ENCODE peak calls at places on chromosomes 5 and 9, in four cellular contexts. One of them, this sample, is unnamed.
A peak's percentile ranks its signal among the peaks of the same experiment; 100 is the strongest.

GRCh38 chr5:3943803-3944202 is 348.2 kb downstream of the IRX1 start:
- DNase-seq in AG04450: no peak
- DNase-seq in activated B cell treated with CpG ODN at 0.5 μM for 24 hours: no peak
- DNase-seq in Peyer's patch: no peak
- DNase-seq in this sample: no peak

GRCh38 chr9:35322075-35322885 is 160.5 kb downstream of the UNC13B start:
- DNase-seq in AG04450: no peak
- DNase-seq in activated B cell treated with CpG ODN at 0.5 μM for 24 hours: no peak
- DNase-seq in Peyer's patch: no peak
- DNase-seq in this sample: no peak

GRCh38 chr9:135923508-135923907 is 16.2 kb upstream of the CAMSAP1 start:
- DNase-seq in AG04450: no peak
- DNase-seq in activated B cell treated with CpG ODN at 0.5 μM for 24 hours: no peak
- DNase-seq in Peyer's patch: no peak
- DNase-seq in this sample: no peak

GRCh38 chr5:143153332-143154119 is 250.0 kb downstream of the NR3C1 start:
- DNase-seq in AG04450: peak; percentile 81
- DNase-seq in activated B cell treated with CpG ODN at 0.5 μM for 24 hours: no peak
- DNase-seq in Peyer's patch: no peak
- DNase-seq in this sample: no peak

GRCh38 chr9:109253637-109254284 is 67.1 kb downstream of the EPB41L4B start:
- DNase-seq in AG04450: no peak
- DNase-seq in activated B cell treated with CpG ODN at 0.5 μM for 24 hours: no peak
- DNase-seq in Peyer's patch: no peak
- DNase-seq in this sample: no peak

GRCh38 chr9:19232830-19233194 is 2.3 kb downstream of the DENND4C start:
- DNase-seq in AG04450: no peak
- DNase-seq in activated B cell treated with CpG ODN at 0.5 μM for 24 hours: no peak
- DNase-seq in Peyer's patch: no peak
- DNase-seq in this sample: no peak

GRCh38 chr5:135834639-135835529 is at the start of gene SLC25A48:
- DNase-seq in AG04450: no peak
- DNase-seq in activated B cell treated with CpG ODN at 0.5 μM for 24 hours: no peak
- DNase-seq in Peyer's patch: no peak
- DNase-seq in this sample: no peak

GRCh38 chr9:35490155-35490909 is 421 bp downstream of the RUSC2 start:
- DNase-seq in AG04450: no peak
- DNase-seq in activated B cell treated with CpG ODN at 0.5 μM for 24 hours: no peak
- DNase-seq in Peyer's patch: no peak
- DNase-seq in this sample: no peak

GRCh38 chr9:83068414-83068813 is 5.5 kb upstream of the RASEF start:
- DNase-seq in AG04450: no peak
- DNase-seq in activated B cell treated with CpG ODN at 0.5 μM for 24 hours: no peak
- DNase-seq in Peyer's patch: no peak
- DNase-seq in this sample: no peak

GRCh38 chr5:43007246-43007910 is 32.7 kb downstream of the ANXA2R start:
- DNase-seq in AG04450: peak; percentile 85
- DNase-seq in activated B cell treated with CpG ODN at 0.5 μM for 24 hours: peak; percentile 69
- DNase-seq in Peyer's patch: peak; percentile 76
- DNase-seq in this sample: no peak

GRCh38 chr5:34035732-34036131 is 7.3 kb downstream of the C1QTNF3 start:
- DNase-seq in AG04450: no peak
- DNase-seq in activated B cell treated with CpG ODN at 0.5 μM for 24 hours: no peak
- DNase-seq in Peyer's patch: no peak
- DNase-seq in this sample: no peak

GRCh38 chr5:157516626-157517325 is 56.8 kb downstream of the NIPAL4 start:
- DNase-seq in AG04450: peak; percentile 86
- DNase-seq in activated B cell treated with CpG ODN at 0.5 μM for 24 hours: no peak
- DNase-seq in Peyer's patch: no peak
- DNase-seq in this sample: no peak

GRCh38 chr5:54993318-54993717 is 7.9 kb upstream of the ESM1 start:
- DNase-seq in AG04450: no peak
- DNase-seq in activated B cell treated with CpG ODN at 0.5 μM for 24 hours: no peak
- DNase-seq in Peyer's patch: no peak
- DNase-seq in this sample: no peak

GRCh38 chr5:64147849-64148441 is 17.7 kb upstream of the RNF180 start:
- DNase-seq in AG04450: no peak
- DNase-seq in activated B cell treated with CpG ODN at 0.5 μM for 24 hours: no peak
- DNase-seq in Peyer's patch: no peak
- DNase-seq in this sample: peak; percentile 22

GRCh38 chr9:133991964-133992779 is at the start of gene VAV2:
- DNase-seq in AG04450: no peak
- DNase-seq in activated B cell treated with CpG ODN at 0.5 μM for 24 hours: peak; percentile 70
- DNase-seq in Peyer's patch: peak; percentile 71
- DNase-seq in this sample: no peak

GRCh38 chr9:97041898-97042297 is 3.0 kb upstream of the CTSV start:
- DNase-seq in AG04450: no peak
- DNase-seq in activated B cell treated with CpG ODN at 0.5 μM for 24 hours: no peak
- DNase-seq in Peyer's patch: no peak
- DNase-seq in this sample: no peak

GRCh38 chr9:117153021-117153420 is 261.8 kb downstream of the ASTN2 start:
- DNase-seq in AG04450: no peak
- DNase-seq in activated B cell treated with CpG ODN at 0.5 μM for 24 hours: no peak
- DNase-seq in Peyer's patch: no peak
- DNase-seq in this sample: no peak

GRCh38 chr5:77168884-77169254 is 41.6 kb upstream of the PDE8B start:
- DNase-seq in AG04450: no peak
- DNase-seq in activated B cell treated with CpG ODN at 0.5 μM for 24 hours: no peak
- DNase-seq in Peyer's patch: no peak
- DNase-seq in this sample: no peak

GRCh38 chr5:41869739-41870620 is at the start of gene OXCT1:
- DNase-seq in AG04450: peak; percentile 56
- DNase-seq in activated B cell treated with CpG ODN at 0.5 μM for 24 hours: peak; percentile 82
- DNase-seq in Peyer's patch: peak; percentile 90
- DNase-seq in this sample: peak; percentile 43

GRCh38 chr5:132425009-132425937 is 55.8 kb downstream of the SLC22A5 start:
- DNase-seq in AG04450: no peak
- DNase-seq in activated B cell treated with CpG ODN at 0.5 μM for 24 hours: no peak
- DNase-seq in Peyer's patch: peak; percentile 90
- DNase-seq in this sample: no peak

GRCh38 chr9:123239726-123240125 is 28.7 kb downstream of the STRBP start:
- DNase-seq in AG04450: no peak
- DNase-seq in activated B cell treated with CpG ODN at 0.5 μM for 24 hours: no peak
- DNase-seq in Peyer's patch: no peak
- DNase-seq in this sample: no peak

GRCh38 chr5:147791181-147791580 is 8.7 kb upstream of the JAKMIP2 start:
- DNase-seq in AG04450: no peak
- DNase-seq in activated B cell treated with CpG ODN at 0.5 μM for 24 hours: no peak
- DNase-seq in Peyer's patch: no peak
- DNase-seq in this sample: no peak

GRCh38 chr5:178312900-178313299 is 80.3 kb upstream of the PHYKPL start:
- DNase-seq in AG04450: no peak
- DNase-seq in activated B cell treated with CpG ODN at 0.5 μM for 24 hours: no peak
- DNase-seq in Peyer's patch: no peak
- DNase-seq in this sample: no peak

GRCh38 chr5:176738851-176739250 is 71.5 kb upstream of the UNC5A start:
- DNase-seq in AG04450: no peak
- DNase-seq in activated B cell treated with CpG ODN at 0.5 μM for 24 hours: no peak
- DNase-seq in Peyer's patch: no peak
- DNase-seq in this sample: peak; percentile 2

GRCh38 chr9:124139001-124139400 is 118.7 kb upstream of the NEK6 start:
- DNase-seq in AG04450: no peak
- DNase-seq in activated B cell treated with CpG ODN at 0.5 μM for 24 hours: no peak
- DNase-seq in Peyer's patch: no peak
- DNase-seq in this sample: no peak

GRCh38 chr5:172915514-172915913 is 43.7 kb upstream of the RPL26L1 start:
- DNase-seq in AG04450: no peak
- DNase-seq in activated B cell treated with CpG ODN at 0.5 μM for 24 hours: no peak
- DNase-seq in Peyer's patch: no peak
- DNase-seq in this sample: no peak

GRCh38 chr9:14298607-14299022 is 15.3 kb downstream of the NFIB start:
- DNase-seq in AG04450: no peak
- DNase-seq in activated B cell treated with CpG ODN at 0.5 μM for 24 hours: no peak
- DNase-seq in Peyer's patch: no peak
- DNase-seq in this sample: no peak

GRCh38 chr9:69535296-69535832 is 136.8 kb downstream of the APBA1 start:
- DNase-seq in AG04450: no peak
- DNase-seq in activated B cell treated with CpG ODN at 0.5 μM for 24 hours: no peak
- DNase-seq in Peyer's patch: no peak
- DNase-seq in this sample: no peak

GRCh38 chr9:124343533-124344290 is 71.5 kb downstream of the PSMB7 start:
- DNase-seq in AG04450: no peak
- DNase-seq in activated B cell treated with CpG ODN at 0.5 μM for 24 hours: no peak
- DNase-seq in Peyer's patch: no peak
- DNase-seq in this sample: no peak

GRCh38 chr9:36152741-36153438 is 16.3 kb upstream of the CCIN start:
- DNase-seq in AG04450: no peak
- DNase-seq in activated B cell treated with CpG ODN at 0.5 μM for 24 hours: no peak
- DNase-seq in Peyer's patch: no peak
- DNase-seq in this sample: no peak

GRCh38 chr9:126532489-126532888 is 81.2 kb upstream of the LMX1B start:
- DNase-seq in AG04450: no peak
- DNase-seq in activated B cell treated with CpG ODN at 0.5 μM for 24 hours: no peak
- DNase-seq in Peyer's patch: no peak
- DNase-seq in this sample: no peak

GRCh38 chr5:71816307-71816706 is 97.2 kb downstream of the CARTPT start:
- DNase-seq in AG04450: no peak
- DNase-seq in activated B cell treated with CpG ODN at 0.5 μM for 24 hours: no peak
- DNase-seq in Peyer's patch: no peak
- DNase-seq in this sample: no peak

GRCh38 chr9:125240649-125240999 is 519 bp downstream of the HSPA5 start:
- DNase-seq in AG04450: no peak
- DNase-seq in activated B cell treated with CpG ODN at 0.5 μM for 24 hours: no peak
- DNase-seq in Peyer's patch: no peak
- DNase-seq in this sample: no peak

GRCh38 chr5:42923710-42924109 is 112.0 kb upstream of the SELENOP start:
- DNase-seq in AG04450: no peak
- DNase-seq in activated B cell treated with CpG ODN at 0.5 μM for 24 hours: no peak
- DNase-seq in Peyer's patch: no peak
- DNase-seq in this sample: no peak

GRCh38 chr5:8829322-8830029 is 716.4 kb downstream of the SEMA5A start:
- DNase-seq in AG04450: peak; percentile 98
- DNase-seq in activated B cell treated with CpG ODN at 0.5 μM for 24 hours: no peak
- DNase-seq in Peyer's patch: no peak
- DNase-seq in this sample: no peak

GRCh38 chr5:79263-79662 is 12.7 kb upstream of the PLEKHG4B start:
- DNase-seq in AG04450: no peak
- DNase-seq in activated B cell treated with CpG ODN at 0.5 μM for 24 hours: no peak
- DNase-seq in Peyer's patch: no peak
- DNase-seq in this sample: no peak

GRCh38 chr5:30572279-30572678 is 621.2 kb upstream of the CDH6 start:
- DNase-seq in AG04450: no peak
- DNase-seq in activated B cell treated with CpG ODN at 0.5 μM for 24 hours: no peak
- DNase-seq in Peyer's patch: no peak
- DNase-seq in this sample: no peak

GRCh38 chr9:7910426-7911015 is 110.9 kb upstream of the DMAC1 start:
- DNase-seq in AG04450: no peak
- DNase-seq in activated B cell treated with CpG ODN at 0.5 μM for 24 hours: no peak
- DNase-seq in Peyer's patch: no peak
- DNase-seq in this sample: no peak

GRCh38 chr5:117872798-117873368 is 1115.5 kb downstream of the DTWD2 start:
- DNase-seq in AG04450: no peak
- DNase-seq in activated B cell treated with CpG ODN at 0.5 μM for 24 hours: no peak
- DNase-seq in Peyer's patch: no peak
- DNase-seq in this sample: no peak

GRCh38 chr5:122858451-122858850 is 13.0 kb downstream of the SNX24 start:
- DNase-seq in AG04450: no peak
- DNase-seq in activated B cell treated with CpG ODN at 0.5 μM for 24 hours: no peak
- DNase-seq in Peyer's patch: no peak
- DNase-seq in this sample: no peak

GRCh38 chr9:88990721-88991065 is 575 bp upstream of the S1PR3 start:
- DNase-seq in AG04450: no peak
- DNase-seq in activated B cell treated with CpG ODN at 0.5 μM for 24 hours: no peak
- DNase-seq in Peyer's patch: no peak
- DNase-seq in this sample: no peak
- TF ChIP-seq CTCF in AG04450: peak; percentile 22
- TF ChIP-seq CTCF in activated B cell treated with CpG ODN at 0.5 μM for 24 hours: no peak
- TF ChIP-seq CTCF in Peyer's patch: no peak
- TF ChIP-seq CTCF in this sample: no peak

GRCh38 chr5:141677415-141677814 is 4.6 kb downstream of the ARAP3 start:
- DNase-seq in AG04450: no peak
- DNase-seq in activated B cell treated with CpG ODN at 0.5 μM for 24 hours: no peak
- DNase-seq in Peyer's patch: no peak
- DNase-seq in this sample: no peak
- TF ChIP-seq CTCF in AG04450: peak; percentile 29
- TF ChIP-seq CTCF in activated B cell treated with CpG ODN at 0.5 μM for 24 hours: no peak
- TF ChIP-seq CTCF in Peyer's patch: no peak
- TF ChIP-seq CTCF in this sample: no peak

GRCh38 chr9:94718936-94719335 is 7.6 kb upstream of the AOPEP start:
- DNase-seq in AG04450: no peak
- DNase-seq in activated B cell treated with CpG ODN at 0.5 μM for 24 hours: no peak
- DNase-seq in Peyer's patch: no peak
- DNase-seq in this sample: no peak

GRCh38 chr9:94720846-94721549 is 5.5 kb upstream of the AOPEP start:
- DNase-seq in AG04450: no peak
- DNase-seq in activated B cell treated with CpG ODN at 0.5 μM for 24 hours: no peak
- DNase-seq in Peyer's patch: no peak
- DNase-seq in this sample: no peak

GRCh38 chr9:94717656-94718225 is 8.8 kb upstream of the AOPEP start:
- DNase-seq in AG04450: no peak
- DNase-seq in activated B cell treated with CpG ODN at 0.5 μM for 24 hours: no peak
- DNase-seq in Peyer's patch: no peak
- DNase-seq in this sample: no peak

GRCh38 chr9:94721754-94722153 is 4.7 kb upstream of the AOPEP start:
- DNase-seq in AG04450: no peak
- DNase-seq in activated B cell treated with CpG ODN at 0.5 μM for 24 hours: no peak
- DNase-seq in Peyer's patch: no peak
- DNase-seq in this sample: no peak

DNA sequence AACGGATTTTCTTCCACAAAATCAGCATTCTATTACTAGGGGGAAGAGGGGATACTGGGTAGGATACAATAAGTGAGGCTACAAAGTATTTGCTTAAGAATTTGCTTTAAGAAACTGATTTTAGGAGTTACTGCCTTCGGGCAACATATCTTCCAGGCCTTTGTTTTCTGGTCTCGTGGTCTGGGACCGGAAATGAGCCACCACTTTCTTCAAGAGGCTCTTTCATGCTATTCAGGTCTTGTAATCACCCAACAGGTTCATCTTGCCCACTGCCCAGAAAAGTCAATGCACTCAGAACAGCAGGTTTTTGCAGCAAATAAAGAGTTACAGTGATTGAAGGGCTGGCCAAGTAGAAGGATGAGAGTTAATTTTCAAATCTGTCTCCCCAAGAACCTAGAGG is 6.6 kb upstream of the AOPEP start:
- DNase-seq in AG04450: no peak
- DNase-seq in activated B cell treated with CpG ODN at 0.5 μM for 24 hours: no peak
- DNase-seq in Peyer's patch: no peak
- DNase-seq in this sample: no peak
- TF ChIP-seq CTCF in AG04450: no peak
- TF ChIP-seq CTCF in activated B cell treated with CpG ODN at 0.5 μM for 24 hours: no peak
- TF ChIP-seq CTCF in Peyer's patch: no peak
- TF ChIP-seq CTCF in this sample: no peak

GRCh38 chr5:81192351-81192750 is 40.8 kb upstream of the CKMT2 start:
- DNase-seq in AG04450: no peak
- DNase-seq in activated B cell treated with CpG ODN at 0.5 μM for 24 hours: no peak
- DNase-seq in Peyer's patch: no peak
- DNase-seq in this sample: no peak
- TF ChIP-seq CTCF in AG04450: no peak
- TF ChIP-seq CTCF in activated B cell treated with CpG ODN at 0.5 μM for 24 hours: no peak
- TF ChIP-seq CTCF in Peyer's patch: no peak
- TF ChIP-seq CTCF in this sample: no peak

GRCh38 chr9:137318976-137319375 is 16.9 kb upstream of the NRARP start:
- DNase-seq in AG04450: no peak
- DNase-seq in activated B cell treated with CpG ODN at 0.5 μM for 24 hours: no peak
- DNase-seq in Peyer's patch: no peak
- DNase-seq in this sample: peak; percentile 22
- TF ChIP-seq CTCF in AG04450: no peak
- TF ChIP-seq CTCF in activated B cell treated with CpG ODN at 0.5 μM for 24 hours: no peak
- TF ChIP-seq CTCF in Peyer's patch: no peak
- TF ChIP-seq CTCF in this sample: no peak

GRCh38 chr9:113317777-113318176 is 14.6 kb upstream of the RNF183 start:
- DNase-seq in AG04450: no peak
- DNase-seq in activated B cell treated with CpG ODN at 0.5 μM for 24 hours: no peak
- DNase-seq in Peyer's patch: no peak
- DNase-seq in this sample: no peak
- TF ChIP-seq CTCF in AG04450: peak; percentile 44
- TF ChIP-seq CTCF in activated B cell treated with CpG ODN at 0.5 μM for 24 hours: no peak
- TF ChIP-seq CTCF in Peyer's patch: no peak
- TF ChIP-seq CTCF in this sample: no peak

This sample was measured in D721Med.